ENCODE peak calls at places on chromosomes 16 and 17, in seven cellular contexts. B is K562, T is HCT116, L is SK-N-SH, Z is H1, R is GM12878, J is HepG2. D is an unnamed sample.

GRCh38 chr16:88375236-88376052 is 7.3 kb upstream of the ZNF469 start:
- DNase-seq in T (no peak), Z (no peak), L (peak; percentile 19), B (no peak), R (no peak), J (no peak), D (no peak)

GRCh38 chr16:65249768-65250167 is 127.9 kb upstream of the CDH11 start:
- DNase-seq in Z (no peak), T (no peak), R (no peak), J (no peak), L (no peak), B (no peak), D (no peak)

GRCh38 chr17:2849327-2849670 is 53.1 kb downstream of the RAP1GAP2 start:
- DNase-seq in L (peak; percentile 79), B (no peak), T (no peak), R (no peak), Z (no peak), J (no peak), D (no peak)

GRCh38 chr17:31095239-31096105 is 695 bp downstream of the NF1 start:
- DNase-seq in L (peak; percentile 85), J (peak; percentile 7), Z (peak; percentile 63), T (no peak), B (peak; percentile 66), R (no peak), D (peak; percentile 55)

GRCh38 chr17:77959216-77959925 is 868 bp downstream of the TNRC6C start:
- DNase-seq in Z (no peak), B (peak; percentile 65), T (no peak), L (peak; percentile 73), J (no peak), R (no peak), D (peak; percentile 72)

GRCh38 chr17:48406936-48407567 is 23.0 kb downstream of the SKAP1 start:
- DNase-seq in J (no peak), R (no peak), L (no peak), T (no peak), Z (no peak), B (no peak), D (no peak)

GRCh38 chr16:70582280-70582978 is 58.8 kb downstream of the SF3B3 start:
- DNase-seq in B (peak; percentile 52), J (no peak), T (no peak), R (no peak), Z (no peak), L (no peak), D (no peak)

GRCh38 chr16:4660454-4661007 is 32.8 kb upstream of the NUDT16L1 start:
- DNase-seq in T (no peak), B (peak; percentile 19), R (no peak), J (peak; percentile 84), Z (no peak), L (peak; percentile 50), D (no peak)

GRCh38 chr17:8377422-8377821 is 918 bp upstream of the KRABD2 start:
- DNase-seq in L (no peak), Z (no peak), R (no peak), B (no peak), T (no peak), J (no peak), D (no peak)

GRCh38 chr16:75227361-75228142 is 8.8 kb downstream of the CTRB1 start:
- DNase-seq in R (no peak), Z (no peak), T (no peak), L (no peak), J (no peak), B (no peak), D (no peak)

GRCh38 chr17:59534583-59534982 is 30.8 kb upstream of the DHX40 start:
- DNase-seq in Z (no peak), L (peak; percentile 58), R (no peak), T (peak; percentile 40), J (peak; percentile 23), B (no peak), D (peak; percentile 55)
- TF ChIP-seq JUND in Z (no peak), L (no peak), R (no peak), T (no peak), J (no peak), B (no peak), D (no peak)

GRCh38 chr17:81868674-81869220 is 2.4 kb downstream of the ARHGDIA start:
- DNase-seq in L (peak; percentile 74), J (peak; percentile 59), R (no peak), T (peak; percentile 84), Z (no peak), B (peak; percentile 89), D (peak; percentile 93)
- TF ChIP-seq JUND in L (no peak), J (no peak), R (no peak), T (no peak), Z (no peak), B (no peak), D (no peak)

DNA sequence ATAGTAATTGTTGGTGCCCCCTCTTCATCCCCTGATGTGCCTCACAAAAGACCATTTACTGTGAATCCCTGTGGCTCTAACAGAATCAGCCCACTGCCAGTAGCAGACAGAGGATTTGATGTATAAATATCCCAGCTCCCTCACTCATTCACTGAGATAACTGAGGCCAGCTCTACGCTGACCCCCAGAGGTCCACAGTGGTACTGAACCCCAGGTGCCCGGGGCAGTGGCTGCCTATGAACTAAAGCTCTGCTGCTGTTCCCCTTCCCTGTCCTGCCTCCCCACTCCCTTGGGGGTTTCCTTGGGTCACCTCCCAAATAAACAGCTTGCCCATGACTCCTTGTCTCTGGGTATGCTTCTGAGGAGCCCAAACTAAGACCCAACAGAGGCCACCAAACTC is 295.8 kb downstream of the FOXL1 start:
- DNase-seq in R (no peak), T (peak; percentile 6), J (no peak), L (peak; percentile 62), B (peak; percentile 39), Z (peak; percentile 19), D (peak; percentile 33)
- TF ChIP-seq JUND in R (no peak), T (no peak), J (no peak), L (no peak), B (no peak), Z (no peak), D (no peak)

GRCh38 chr16:76910931-76911330 is 280.1 kb upstream of the MON1B start:
- DNase-seq in R (no peak), B (no peak), Z (no peak), J (no peak), L (no peak), T (no peak), D (no peak)
- TF ChIP-seq JUND in R (no peak), B (no peak), Z (no peak), J (no peak), L (no peak), T (no peak), D (no peak)

DNA sequence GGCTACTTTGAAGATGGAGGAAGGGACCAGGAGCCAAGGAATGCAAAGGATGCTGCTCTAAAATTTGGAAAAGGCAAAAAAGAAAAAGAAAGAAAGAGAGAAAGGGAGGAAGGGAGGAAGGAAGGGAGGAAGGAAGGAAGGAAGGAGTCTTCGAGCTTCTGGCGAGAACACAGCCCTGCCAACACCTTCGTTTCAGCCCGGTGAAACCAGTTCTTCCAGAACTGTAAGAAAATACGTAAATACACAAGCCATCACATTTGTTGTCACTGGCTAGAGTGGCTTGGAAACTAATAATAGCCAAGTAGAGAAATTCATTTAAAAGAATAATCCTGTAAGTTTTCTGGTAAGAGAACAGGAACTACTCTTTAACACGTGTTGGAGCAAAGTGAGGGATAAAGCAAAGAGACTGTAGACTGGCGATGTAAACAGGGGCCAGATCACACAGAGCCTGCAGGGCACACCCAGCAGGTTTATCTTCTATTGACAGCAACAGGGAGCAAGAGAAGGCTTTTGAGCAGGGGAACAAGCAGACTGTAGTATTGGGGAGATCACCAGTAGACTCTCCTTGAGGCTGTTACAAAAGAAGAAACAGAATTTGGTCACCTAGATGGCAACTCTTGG is 188.7 kb upstream of the MPHOSPH6 start:
- DNase-seq in Z (no peak), R (no peak), L (no peak), B (no peak), T (no peak), J (no peak), D (peak; percentile 39)
- TF ChIP-seq JUND in Z (no peak), R (no peak), L (no peak), B (no peak), T (no peak), J (no peak), D (no peak)

DNA sequence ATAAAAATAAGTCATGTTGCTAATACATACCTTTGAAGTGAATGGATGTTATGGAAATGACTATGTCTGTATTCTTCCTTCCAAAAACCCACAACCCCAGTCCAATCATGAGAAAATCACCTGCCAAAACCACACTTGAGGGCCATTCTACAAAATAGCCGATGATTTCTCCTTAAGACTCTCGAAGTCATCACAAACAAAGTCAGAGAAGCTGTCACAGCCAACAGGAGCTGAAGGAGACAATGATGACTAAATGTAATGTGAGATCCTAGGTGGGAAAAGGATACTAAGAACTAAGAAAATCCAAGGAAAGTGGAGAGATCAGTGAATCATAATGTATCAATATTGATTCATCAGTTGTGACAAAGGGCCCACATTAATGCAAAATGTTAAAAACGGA is 432.9 kb upstream of the DYNLRB2 start:
- DNase-seq in T (no peak), Z (no peak), R (no peak), J (no peak), L (no peak), B (no peak), D (no peak)
- TF ChIP-seq JUND in T (no peak), Z (no peak), R (no peak), J (no peak), L (no peak), B (no peak), D (no peak)

GRCh38 chr16:68083239-68083781 is 1.9 kb upstream of the NFATC3 start:
- DNase-seq in L (no peak), J (no peak), T (no peak), B (no peak), Z (no peak), R (no peak), D (no peak)

GRCh38 chr16:68082596-68083238 is 2.5 kb upstream of the NFATC3 start:
- DNase-seq in R (no peak), B (no peak), J (no peak), L (no peak), Z (no peak), T (no peak), D (no peak)

GRCh38 chr16:68083861-68084503 is 1.2 kb upstream of the NFATC3 start:
- DNase-seq in J (peak; percentile 61), R (no peak), L (no peak), B (peak; percentile 34), Z (no peak), T (no peak), D (no peak)

GRCh38 chr16:68079616-68080344 is 5.4 kb upstream of the NFATC3 start:
- DNase-seq in L (no peak), R (no peak), J (peak; percentile 97), Z (no peak), T (no peak), B (peak; percentile 94), D (no peak)

DNA sequence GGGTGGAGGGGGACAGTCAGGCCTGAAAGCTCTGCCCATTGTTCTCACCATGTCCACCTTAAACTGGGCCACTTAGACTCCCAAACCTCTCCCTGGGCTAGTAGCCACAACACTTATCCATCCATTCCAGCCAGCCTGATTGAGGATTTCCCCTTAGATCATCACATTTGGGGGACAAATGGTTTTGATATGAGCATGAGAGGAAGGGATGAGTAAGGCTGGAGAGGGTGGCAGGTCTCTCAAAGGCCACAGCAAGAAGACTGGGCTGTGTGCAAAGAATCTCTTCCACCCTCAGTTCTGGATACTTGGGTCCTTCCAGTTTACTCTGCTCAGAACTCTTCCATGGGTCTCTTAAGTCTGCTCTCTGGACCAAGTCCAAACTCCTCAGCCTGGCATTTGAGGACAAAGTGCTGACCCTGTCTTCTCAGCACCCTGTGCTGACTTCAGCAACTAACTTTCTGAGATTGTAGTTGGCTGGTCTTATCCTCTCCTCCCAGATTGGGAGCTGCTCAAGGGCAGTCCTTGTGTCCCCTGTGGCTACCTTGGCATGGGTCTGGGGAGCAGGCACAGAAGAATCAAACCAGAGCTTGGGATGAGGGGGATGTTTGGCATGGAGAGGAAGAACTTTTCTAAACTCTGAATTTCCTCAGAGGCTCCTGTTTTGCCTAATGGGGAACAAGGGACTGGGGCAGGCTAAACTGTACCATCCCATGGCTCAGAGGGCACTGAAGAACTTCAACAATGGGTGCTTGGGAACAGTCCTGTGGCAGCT is 3.2 kb upstream of the NFATC3 start:
- DNase-seq in R (no peak), L (no peak), Z (no peak), B (no peak), T (no peak), J (no peak), D (no peak)
- TF ChIP-seq JUND in R (no peak), L (no peak), Z (no peak), B (no peak), T (no peak), J (no peak), D (no peak)

D was measured in T47D.